ENCODE peak calls at places on chromosomes 16 and 17, in five cellular contexts. M is HAP-1; S is HT1080; V is stimulated activated CD8-positive, alpha-beta memory T cell treated with anti-CD3 and anti-CD28 coated beads, Interleukin-7, amount 100 ng/mL, for 24 hours; X is T-helper 22 cell. A is an unnamed sample.

GRCh38 chr17:39722965-39723848 is 7.1 kb downstream of the MIEN1 start:
- DNase-seq in M (no peak), S (no peak), V (no peak), X (no peak), A (no peak)

GRCh38 chr16:88383401-88384221 is 852 bp downstream of the ZNF469 start:
- DNase-seq in M (no peak), S (no peak), V (no peak), X (no peak), A (no peak)

GRCh38 chr16:12415072-12415471 is 388.6 kb downstream of the CPPED1 start:
- DNase-seq in M (no peak), S (no peak), V (no peak), X (no peak), A (no peak)

GRCh38 chr16:85555549-85556455 is 57.3 kb upstream of the GSE1 start:
- DNase-seq in M (peak; percentile 84), S (peak; percentile 21), V (no peak), X (no peak), A (no peak)

GRCh38 chr17:17580662-17581470 is 10.6 kb downstream of the PEMT start:
- DNase-seq in M (no peak), S (no peak), V (no peak), X (no peak), A (no peak)

GRCh38 chr17:18094409-18094807 is 6.7 kb downstream of the DRG2 start:
- DNase-seq in M (no peak), S (no peak), V (no peak), X (no peak), A (no peak)

GRCh38 chr17:72122668-72123495 is 2.1 kb downstream of the SOX9 start:
- DNase-seq in M (no peak), S (peak; percentile 57), V (no peak), X (no peak), A (no peak)

GRCh38 chr16:87057291-87057881 is 259.8 kb downstream of the C16orf95 start:
- DNase-seq in M (no peak), S (no peak), V (no peak), X (no peak), A (no peak)

A was measured in iPS DF 6.9.